ENCODE peak calls at places on chromosomes 11 and 22, in nine cellular contexts. M is aorta; S is activated T-cell treated with anti-CD3 and anti-CD28 coated beads, Interleukin-2, amount 50 U/mL, for 24 hours; W is stimulated activated CD4-positive, alpha-beta T cell treated with anti-CD3 and anti-CD28 coated beads, Interleukin-2, amount 100 ng/mL, for 48 hours; Z is stimulated activated naive B cell treated with anti-CD40 and anti-IgM and Interleukin-4, amounts not matched to agents 10 μg/mL and 1 μg/mL and 100 μg/mL, for 72 hours; A is astrocyte; Q is naive thymus-derived CD8-positive, alpha-beta T cell; X is activated naive CD8-positive, alpha-beta T cell treated with anti-CD3 and anti-CD28 coated beads, Interleukin-2, amount 50 U/mL, for 16 hours; R is kidney. T is an unnamed sample.

GRCh38 chr11:112588252-112588668 is 327.6 kb upstream of the PLET1 start:
- DNase-seq in M (peak; percentile 76), S (peak; percentile 44), W (peak; percentile 24), Z (peak; percentile 17), A (peak; percentile 61), Q (peak; percentile 45), X (no peak), R (peak; percentile 77), T (peak; percentile 65)

GRCh38 chr11:3613998-3614741 is 27.6 kb downstream of the ART5 start:
- DNase-seq in M (peak; percentile 10), S (no peak), W (no peak), Z (no peak), A (no peak), Q (peak; percentile 15), X (no peak), R (no peak), T (no peak)

GRCh38 chr22:47884775-47885174 is 1122.3 kb downstream of the TBC1D22A start:
- DNase-seq in M (no peak), S (no peak), W (no peak), Z (no peak), A (no peak), Q (no peak), X (no peak), R (no peak), T (no peak)

GRCh38 chr11:61972796-61973602 is 5.6 kb upstream of the FTH1 start:
- DNase-seq in M (peak; percentile 53), S (peak; percentile 30), W (no peak), Z (no peak), A (no peak), Q (no peak), X (no peak), R (no peak), T (no peak)

GRCh38 chr11:34052608-34053160 is 1.2 kb downstream of the CAPRIN1 start:
- DNase-seq in M (peak; percentile 79), S (no peak), W (peak; percentile 23), Z (peak; percentile 5), A (no peak), Q (no peak), X (no peak), R (no peak), T (peak; percentile 20)

GRCh38 chr11:72684236-72684912 is 10.2 kb upstream of the PDE2A start:
- DNase-seq in M (peak; percentile 90), S (peak; percentile 69), W (peak; percentile 37), Z (peak; percentile 49), A (peak; percentile 40), Q (peak; percentile 29), X (no peak), R (peak; percentile 84), T (peak; percentile 60)

GRCh38 chr22:32994921-32995320 is 63.3 kb downstream of the SYN3 start:
- DNase-seq in M (no peak), S (no peak), W (no peak), Z (no peak), A (no peak), Q (no peak), X (no peak), R (no peak), T (peak; percentile 22)

GRCh38 chr11:93330446-93330984 is at the start of gene DEUP1:
- DNase-seq in M (peak; percentile 83), S (peak; percentile 34), W (peak; percentile 6), Z (no peak), A (peak; percentile 1), Q (no peak), X (no peak), R (peak; percentile 83), T (peak; percentile 90)

GRCh38 chr11:59429924-59430516 is 3.8 kb upstream of the OR5A2 start:
- DNase-seq in M (no peak), S (no peak), W (peak; percentile 36), Z (peak; percentile 57), A (peak; percentile 3), Q (peak; percentile 63), X (no peak), R (no peak), T (peak; percentile 37)

GRCh38 chr11:115385211-115385610 is 119.0 kb downstream of the CADM1 start:
- DNase-seq in M (no peak), S (no peak), W (no peak), Z (no peak), A (peak; percentile 41), Q (no peak), X (no peak), R (no peak), T (no peak)

GRCh38 chr22:50444663-50445062 is 30.2 kb downstream of the SBF1 start:
- DNase-seq in M (no peak), S (no peak), W (no peak), Z (no peak), A (peak; percentile 65), Q (no peak), X (no peak), R (peak; percentile 76), T (no peak)

GRCh38 chr11:43998308-43998707 is 49.5 kb upstream of the ACCSL start:
- DNase-seq in M (no peak), S (no peak), W (no peak), Z (no peak), A (no peak), Q (no peak), X (no peak), R (no peak), T (no peak)

GRCh38 chr22:46638601-46639431 is 18.6 kb downstream of the GRAMD4 start:
- DNase-seq in M (no peak), S (no peak), W (no peak), Z (no peak), A (peak; percentile 14), Q (peak; percentile 18), X (no peak), R (no peak), T (no peak)

GRCh38 chr11:3161309-3161708 is 3.8 kb downstream of the OSBPL5 start:
- DNase-seq in M (peak; percentile 72), S (no peak), W (no peak), Z (no peak), A (no peak), Q (no peak), X (no peak), R (peak; percentile 81), T (no peak)

GRCh38 chr11:48041877-48042698 is 61.7 kb downstream of the PTPRJ start:
- DNase-seq in M (no peak), S (no peak), W (no peak), Z (no peak), A (no peak), Q (no peak), X (no peak), R (no peak), T (no peak)

GRCh38 chr11:1706634-1707400 is 9.8 kb downstream of the KRTAP5-6 start:
- DNase-seq in M (no peak), S (no peak), W (no peak), Z (no peak), A (no peak), Q (peak; percentile 20), X (no peak), R (no peak), T (no peak)

GRCh38 chr22:23110922-23111527 is 30.8 kb downstream of the RSPH14 start:
- DNase-seq in M (no peak), S (no peak), W (no peak), Z (no peak), A (no peak), Q (no peak), X (no peak), R (no peak), T (no peak)

GRCh38 chr22:17264321-17265052 is 45.3 kb upstream of the ADA2 start:
- DNase-seq in M (no peak), S (no peak), W (no peak), Z (no peak), A (peak; percentile 46), Q (no peak), X (no peak), R (no peak), T (peak; percentile 65)

GRCh38 chr11:69909561-69910518 is 90.6 kb upstream of the FGF3 start:
- DNase-seq in M (peak; percentile 75), S (no peak), W (no peak), Z (no peak), A (no peak), Q (no peak), X (no peak), R (peak; percentile 66), T (peak; percentile 60)

GRCh38 chr22:19996694-19997384 is 19.8 kb downstream of the ARVCF start:
- DNase-seq in M (peak; percentile 67), S (no peak), W (no peak), Z (no peak), A (no peak), Q (no peak), X (no peak), R (peak; percentile 66), T (no peak)

GRCh38 chr11:134888821-134889220 is 476.8 kb upstream of the B3GAT1 start:
- DNase-seq in M (no peak), S (no peak), W (no peak), Z (no peak), A (no peak), Q (no peak), X (no peak), R (no peak), T (no peak)